ENCODE peak calls at places on chromosomes 3 and 15, in six cellular contexts. K is HepG2, P is cardiac muscle cell, I is tibial nerve, C is HCT116, G is ovary. Q is an unnamed sample.

GRCh38 chr15:78979456-78980320 is 34.8 kb upstream of the CTSH start:
- DNase-seq in K (peak; percentile 85), P (peak; percentile 88), I (peak; percentile 69), C (peak; percentile 81), G (peak; percentile 77), Q (peak; percentile 82)

GRCh38 chr3:134325722-134326121 is 48.5 kb downstream of the AMOTL2 start:
- DNase-seq in K (no peak), P (no peak), I (no peak), C (no peak), G (no peak), Q (no peak)

GRCh38 chr3:99878005-99878404 is 60.3 kb downstream of the CMSS1 start:
- DNase-seq in K (peak; percentile 67), P (peak; percentile 66), I (no peak), C (peak; percentile 51), G (no peak), Q (no peak)

GRCh38 chr3:81492048-81492447 is 269.4 kb downstream of the GBE1 start:
- DNase-seq in K (no peak), P (peak; percentile 69), I (no peak), C (no peak), G (no peak), Q (no peak)

GRCh38 chr3:8450618-8451017 is 51.0 kb upstream of the LMCD1 start:
- DNase-seq in K (no peak), P (no peak), I (no peak), C (no peak), G (no peak), Q (no peak)

GRCh38 chr15:99467338-99467720 is 98.5 kb upstream of the MEF2A start:
- DNase-seq in K (no peak), P (no peak), I (no peak), C (no peak), G (no peak), Q (no peak)

GRCh38 chr3:14329842-14330241 is 72.6 kb upstream of the SLC6A6 start:
- DNase-seq in K (no peak), P (no peak), I (no peak), C (no peak), G (no peak), Q (no peak)

GRCh38 chr15:41620536-41621199 is 39.5 kb upstream of the MGA start:
- DNase-seq in K (no peak), P (no peak), I (no peak), C (no peak), G (no peak), Q (no peak)

GRCh38 chr15:90818251-90819210 is 49.9 kb upstream of the FURIN start:
- DNase-seq in K (peak; percentile 22), P (peak; percentile 21), I (no peak), C (no peak), G (no peak), Q (no peak)

GRCh38 chr3:52983336-52983807 is 62.5 kb downstream of the SFMBT1 start:
- DNase-seq in K (no peak), P (no peak), I (peak; percentile 19), C (no peak), G (no peak), Q (no peak)

GRCh38 chr15:99981223-99981647 is 248.0 kb upstream of the LYSMD4 start:
- DNase-seq in K (no peak), P (no peak), I (no peak), C (no peak), G (no peak), Q (no peak)

GRCh38 chr15:62625421-62626033 is 417.0 kb upstream of the TPM1 start:
- DNase-seq in K (no peak), P (peak; percentile 47), I (no peak), C (no peak), G (peak; percentile 32), Q (peak; percentile 90)

GRCh38 chr3:23079976-23080375 is 123.2 kb upstream of the UBE2E2 start:
- DNase-seq in K (no peak), P (peak; percentile 30), I (no peak), C (no peak), G (no peak), Q (no peak)

GRCh38 chr3:7562892-7563291 is 702.0 kb downstream of the GRM7 start:
- DNase-seq in K (no peak), P (no peak), I (no peak), C (peak; percentile 18), G (no peak), Q (no peak)

GRCh38 chr3:151265866-151266265 is 12.5 kb downstream of the P2RY14 start:
- DNase-seq in K (no peak), P (no peak), I (no peak), C (no peak), G (no peak), Q (no peak)

GRCh38 chr3:189212681-189213080 is 40.9 kb downstream of the TPRG1 start:
- DNase-seq in K (no peak), P (no peak), I (no peak), C (no peak), G (no peak), Q (no peak)

GRCh38 chr15:69729167-69729748 is 276.6 kb downstream of the RPLP1 start:
- DNase-seq in K (no peak), P (peak; percentile 40), I (peak; percentile 49), C (peak; percentile 18), G (peak; percentile 30), Q (no peak)

GRCh38 chr3:73926360-73927202 is 301.8 kb upstream of the PDZRN3 start:
- DNase-seq in K (no peak), P (no peak), I (no peak), C (no peak), G (no peak), Q (no peak)

GRCh38 chr3:45140392-45140791 is 5.8 kb downstream of the CDCP1 start:
- DNase-seq in K (no peak), P (no peak), I (no peak), C (no peak), G (no peak), Q (no peak)

GRCh38 chr3:172846706-172847105 is 96.2 kb downstream of the ECT2 start:
- DNase-seq in K (no peak), P (peak; percentile 28), I (no peak), C (no peak), G (no peak), Q (no peak)

GRCh38 chr3:69197922-69198540 is 75.6 kb upstream of the LMOD3 start:
- DNase-seq in K (no peak), P (no peak), I (no peak), C (no peak), G (no peak), Q (no peak)

GRCh38 chr3:29313074-29313473 is 32.2 kb downstream of the RBMS3 start:
- DNase-seq in K (no peak), P (peak; percentile 43), I (no peak), C (no peak), G (no peak), Q (no peak)

GRCh38 chr3:49716691-49717538 is 2.6 kb downstream of the AMIGO3 start:
- DNase-seq in K (no peak), P (no peak), I (no peak), C (no peak), G (peak; percentile 16), Q (no peak)

DNA sequence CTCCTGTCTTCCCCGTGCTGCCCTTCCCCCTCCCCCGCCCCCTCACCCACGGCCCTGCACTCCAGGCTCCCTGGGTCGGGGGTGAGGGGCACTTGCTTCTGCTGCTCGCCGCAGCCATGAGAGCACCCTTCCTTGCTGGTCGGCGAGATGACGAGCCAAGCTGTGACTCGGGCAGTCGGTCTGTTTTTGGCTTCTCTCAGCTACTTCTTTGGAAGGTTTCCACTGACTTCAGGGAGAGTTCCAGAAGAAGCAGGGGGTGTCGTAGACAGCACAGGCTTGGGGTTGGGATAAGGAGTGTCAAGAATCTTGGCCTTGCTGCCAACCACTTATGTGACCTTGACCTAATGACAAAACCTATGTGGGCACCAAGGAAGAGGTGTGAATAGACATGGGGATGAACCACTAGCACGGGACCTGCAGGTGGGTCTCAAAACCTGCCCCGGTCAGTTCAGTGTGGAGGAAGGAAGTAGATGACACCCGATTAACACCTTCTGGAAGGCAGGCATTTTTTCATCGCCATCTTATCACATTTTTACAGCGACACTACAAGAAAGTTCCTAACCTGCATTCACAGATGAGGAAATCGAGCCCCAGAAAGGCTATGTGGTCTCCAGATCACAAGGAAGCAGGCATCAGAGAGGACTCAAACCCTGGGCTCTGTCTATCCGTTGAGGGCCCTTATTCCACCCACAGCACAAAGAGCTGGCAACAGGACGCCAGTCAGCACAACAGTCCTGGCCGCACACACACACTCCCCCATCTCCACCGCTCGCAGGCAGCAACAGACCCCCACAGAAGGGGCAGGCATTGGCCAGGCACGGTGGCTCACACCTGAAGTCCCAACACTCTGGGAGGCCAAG is 120.9 kb downstream of the LIPC start:
- DNase-seq in K (no peak), P (peak; percentile 72), I (no peak), C (no peak), G (no peak), Q (no peak)
- TF ChIP-seq CTCF in K (no peak), P (no peak), I (no peak), C (no peak), G (no peak), Q (no peak)

GRCh38 chr3:186260726-186261125 is 101.3 kb downstream of the DGKG start:
- DNase-seq in K (no peak), P (no peak), I (no peak), C (no peak), G (no peak), Q (no peak)

GRCh38 chr3:186264608-186265400 is 97.2 kb downstream of the DGKG start:
- DNase-seq in K (no peak), P (no peak), I (no peak), C (no peak), G (no peak), Q (no peak)

GRCh38 chr3:186259612-186260383 is 102.2 kb downstream of the DGKG start:
- DNase-seq in K (peak; percentile 57), P (peak; percentile 66), I (peak; percentile 43), C (peak; percentile 75), G (peak; percentile 51), Q (no peak)

GRCh38 chr3:186258968-186259367 is 103.1 kb downstream of the DGKG start:
- DNase-seq in K (no peak), P (no peak), I (no peak), C (no peak), G (no peak), Q (no peak)

GRCh38 chr3:186261638-186262037 is 100.4 kb downstream of the DGKG start:
- DNase-seq in K (no peak), P (peak; percentile 20), I (no peak), C (no peak), G (no peak), Q (no peak)
- TF ChIP-seq CTCF in K (peak; percentile 44), P (peak; percentile 18), I (no peak), C (peak; percentile 17), G (no peak), Q (no peak)

GRCh38 chr3:195271859-195272243 is 892 bp upstream of the XXYLT1 start:
- DNase-seq in K (no peak), P (no peak), I (no peak), C (no peak), G (no peak), Q (no peak)
- TF ChIP-seq CTCF in K (no peak), P (no peak), I (no peak), C (no peak), G (no peak), Q (no peak)

DNA sequence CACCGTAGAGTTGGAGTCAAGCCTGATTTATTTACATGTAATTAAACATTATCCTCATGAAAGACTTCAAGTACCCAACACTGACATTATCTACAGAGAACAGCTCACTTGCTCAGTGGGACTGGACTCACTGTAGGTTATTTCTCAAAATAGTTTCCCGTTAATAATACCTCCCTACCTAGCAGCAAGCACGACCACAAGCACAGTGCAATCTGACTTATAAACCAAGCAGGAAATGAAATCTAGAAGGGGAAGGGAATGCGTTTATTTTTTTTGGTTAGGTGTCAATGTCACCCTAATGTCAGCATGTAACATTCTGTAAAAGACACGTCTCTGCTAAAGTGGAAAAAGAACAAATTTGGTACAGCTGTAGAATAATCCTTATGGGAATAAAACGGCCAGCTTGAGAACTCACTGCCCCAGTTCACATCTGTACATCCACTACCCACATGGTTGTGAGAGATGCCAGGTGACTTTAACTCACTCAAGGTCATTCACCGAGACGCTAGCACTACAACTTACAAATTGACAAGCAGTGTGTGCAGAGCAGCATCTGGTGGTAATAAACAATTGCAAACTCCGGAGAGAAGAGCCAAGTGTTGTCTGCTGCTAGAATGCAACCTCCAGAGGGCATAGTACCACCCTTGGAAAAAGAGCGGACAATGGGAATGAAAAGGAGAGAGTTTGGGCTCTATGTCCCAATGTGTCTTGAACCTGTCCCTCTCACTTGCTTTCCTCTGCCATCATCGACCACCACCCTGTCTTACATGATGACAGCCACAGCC is 242.5 kb downstream of the CADPS start:
- DNase-seq in K (no peak), P (no peak), I (no peak), C (no peak), G (no peak), Q (peak; percentile 27)
- TF ChIP-seq CTCF in K (no peak), P (no peak), I (no peak), C (peak; percentile 29), G (no peak), Q (peak; percentile 40)